ENCODE peak calls at places on chromosomes 2 and 18, in four cellular contexts. P, K, E and D are unnamed samples.

GRCh38 chr2:45918816-45919655 is 267.6 kb downstream of the PRKCE start:
- DNase-seq in P (no peak), K (no peak), E (peak), D (no peak)

GRCh38 chr2:238142382-238143205 is 4.1 kb downstream of the KLHL30 start:
- DNase-seq in P (no peak), K (no peak), E (no peak), D (no peak)

GRCh38 chr2:214481204-214481603 is 70.3 kb downstream of the VWC2L start:
- DNase-seq in P (no peak), K (no peak), E (no peak), D (no peak)

GRCh38 chr2:200585730-200586643 is at the start of gene AOX1:
- DNase-seq in P (peak), K (no peak), E (peak), D (peak)

GRCh38 chr2:140506606-140507005 is 1624.2 kb downstream of the LRP1B start:
- DNase-seq in P (no peak), K (no peak), E (no peak), D (no peak)

GRCh38 chr2:189142893-189143759 is 36.4 kb downstream of the COL5A2 start:
- DNase-seq in P (no peak), K (no peak), E (peak), D (peak)

GRCh38 chr18:3454365-3455089 is 4.6 kb downstream of the TGIF1 start:
- DNase-seq in P (no peak), K (no peak), E (no peak), D (peak)

GRCh38 chr2:157625311-157625710 is 3.4 kb downstream of the ACVR1C start:
- DNase-seq in P (no peak), K (no peak), E (no peak), D (no peak)

GRCh38 chr2:37864217-37864616 is 60.9 kb upstream of the RMDN2 start:
- DNase-seq in P (no peak), K (no peak), E (no peak), D (no peak)

GRCh38 chr18:63962137-63962536 is 7.7 kb upstream of the SERPINB8 start:
- DNase-seq in P (no peak), K (no peak), E (no peak), D (no peak)